ENCODE peak calls at places on chromosomes 5 and 9, in four cellular contexts. R is CD8-positive, alpha-beta T cell; J is A549; S is ovary. I is an unnamed sample.

GRCh38 chr9:136059321-136059791 is 35.7 kb downstream of the NACC2 start:
- DNase-seq in R (no peak), J (no peak), S (no peak), I (no peak)

GRCh38 chr5:60586307-60586901 is 113.6 kb downstream of the DEPDC1B start:
- DNase-seq in R (no peak), J (no peak), S (no peak), I (peak; percentile 66)

GRCh38 chr9:20640331-20641187 is 18.3 kb upstream of the MLLT3 start:
- DNase-seq in R (peak; percentile 87), J (no peak), S (peak; percentile 25), I (peak; percentile 39)

GRCh38 chr5:133786432-133786831 is 174.1 kb upstream of the FSTL4 start:
- DNase-seq in R (no peak), J (no peak), S (no peak), I (no peak)

GRCh38 chr9:131395027-131395744 is 1.3 kb downstream of the PRRC2B start:
- DNase-seq in R (peak; percentile 80), J (no peak), S (no peak), I (no peak)

GRCh38 chr5:157651623-157652376 is 438 bp downstream of the SOX30 start:
- DNase-seq in R (peak; percentile 75), J (no peak), S (peak; percentile 16), I (peak; percentile 83)

GRCh38 chr5:79886940-79887339 is 104.1 kb downstream of the MTX3 start:
- DNase-seq in R (no peak), J (no peak), S (no peak), I (no peak)

GRCh38 chr9:21060919-21061561 is 16.7 kb downstream of the IFNB1 start:
- DNase-seq in R (no peak), J (no peak), S (no peak), I (peak; percentile 12)

GRCh38 chr5:128252794-128253193 is 169.2 kb downstream of the SLC12A2 start:
- DNase-seq in R (no peak), J (no peak), S (no peak), I (no peak)

GRCh38 chr5:131406997-131407638 is 143.3 kb downstream of the CDC42SE2 start:
- DNase-seq in R (no peak), J (no peak), S (no peak), I (no peak)

GRCh38 chr5:75885321-75885720 is 168.1 kb upstream of the POC5 start:
- DNase-seq in R (no peak), J (no peak), S (no peak), I (no peak)

GRCh38 chr5:171946382-171946781 is 60.1 kb downstream of the FBXW11 start:
- DNase-seq in R (no peak), J (no peak), S (no peak), I (no peak)

GRCh38 chr9:35749515-35750255 is 598 bp downstream of the RGP1 start:
- DNase-seq in R (peak; percentile 38), J (no peak), S (peak; percentile 45), I (peak; percentile 45)

GRCh38 chr5:174501461-174502069 is 222.8 kb upstream of the MSX2 start:
- DNase-seq in R (no peak), J (no peak), S (no peak), I (no peak)

GRCh38 chr5:14593326-14594036 is 11.9 kb downstream of the OTULINL start:
- DNase-seq in R (peak; percentile 13), J (no peak), S (no peak), I (no peak)

GRCh38 chr5:53730938-53731337 is 170.5 kb downstream of the NDUFS4 start:
- DNase-seq in R (no peak), J (no peak), S (no peak), I (no peak)

GRCh38 chr5:96823900-96824351 is 16.2 kb upstream of the ERAP1 start:
- DNase-seq in R (no peak), J (peak; percentile 23), S (no peak), I (peak; percentile 55)

GRCh38 chr5:139740138-139740992 is 55.2 kb upstream of the PSD2 start:
- DNase-seq in R (no peak), J (no peak), S (no peak), I (no peak)

GRCh38 chr5:108259306-108259705 is 122.6 kb downstream of the FBXL17 start:
- DNase-seq in R (no peak), J (no peak), S (no peak), I (peak; percentile 38)

GRCh38 chr5:858726-859125 is 7.9 kb upstream of the ZDHHC11 start:
- DNase-seq in R (no peak), J (no peak), S (no peak), I (no peak)

GRCh38 chr9:35826071-35826701 is 2.3 kb downstream of the FAM221B start:
- DNase-seq in R (peak; percentile 31), J (peak; percentile 40), S (no peak), I (peak; percentile 52)

GRCh38 chr5:39005566-39006232 is 68.5 kb downstream of the RICTOR start:
- DNase-seq in R (peak; percentile 8), J (peak; percentile 6), S (no peak), I (no peak)

GRCh38 chr9:35489313-35490154 is at the start of gene RUSC2:
- DNase-seq in R (peak; percentile 45), J (peak; percentile 73), S (peak; percentile 86), I (peak; percentile 97)

GRCh38 chr5:150497274-150497988 is 10.5 kb upstream of the NDST1 start:
- DNase-seq in R (no peak), J (peak; percentile 99), S (peak; percentile 78), I (no peak)

GRCh38 chr5:7094626-7095025 is 301.3 kb upstream of the ADCY2 start:
- DNase-seq in R (no peak), J (no peak), S (no peak), I (peak; percentile 85)

GRCh38 chr5:52809884-52810283 is 22.2 kb downstream of the ITGA1 start:
- DNase-seq in R (no peak), J (no peak), S (no peak), I (no peak)

GRCh38 chr5:139908749-139909148 is 113.1 kb downstream of the PSD2 start:
- DNase-seq in R (no peak), J (no peak), S (peak; percentile 88), I (no peak)

GRCh38 chr5:160767062-160767461 is 84.9 kb downstream of the ATP10B start:
- DNase-seq in R (no peak), J (no peak), S (no peak), I (no peak)

GRCh38 chr9:133031496-133031911 is 707 bp downstream of the GTF3C5 start:
- DNase-seq in R (no peak), J (no peak), S (no peak), I (no peak)

GRCh38 chr9:125970340-125970739 is 223.2 kb downstream of the PBX3 start:
- DNase-seq in R (no peak), J (no peak), S (no peak), I (no peak)

GRCh38 chr5:43582082-43583005 is 20.6 kb upstream of the NNT start:
- DNase-seq in R (no peak), J (no peak), S (no peak), I (no peak)

GRCh38 chr9:6805532-6805931 is 47.8 kb downstream of the KDM4C start:
- DNase-seq in R (no peak), J (no peak), S (no peak), I (peak; percentile 55)

GRCh38 chr5:145681686-145682085 is 153.5 kb downstream of the PRELID2 start:
- DNase-seq in R (no peak), J (peak; percentile 71), S (peak; percentile 65), I (peak; percentile 74)

GRCh38 chr9:133146746-133147411 is 16.8 kb downstream of the GBGT1 start:
- DNase-seq in R (no peak), J (no peak), S (no peak), I (no peak)

GRCh38 chr5:141704782-141705297 is 22.8 kb upstream of the ARAP3 start:
- DNase-seq in R (no peak), J (no peak), S (no peak), I (no peak)

GRCh38 chr9:133759146-133759900 is 21.2 kb upstream of the SARDH start:
- DNase-seq in R (no peak), J (no peak), S (peak; percentile 51), I (no peak)

GRCh38 chr5:121218086-121218485 is 633.6 kb upstream of the FTMT start:
- DNase-seq in R (no peak), J (no peak), S (no peak), I (no peak)

DNA sequence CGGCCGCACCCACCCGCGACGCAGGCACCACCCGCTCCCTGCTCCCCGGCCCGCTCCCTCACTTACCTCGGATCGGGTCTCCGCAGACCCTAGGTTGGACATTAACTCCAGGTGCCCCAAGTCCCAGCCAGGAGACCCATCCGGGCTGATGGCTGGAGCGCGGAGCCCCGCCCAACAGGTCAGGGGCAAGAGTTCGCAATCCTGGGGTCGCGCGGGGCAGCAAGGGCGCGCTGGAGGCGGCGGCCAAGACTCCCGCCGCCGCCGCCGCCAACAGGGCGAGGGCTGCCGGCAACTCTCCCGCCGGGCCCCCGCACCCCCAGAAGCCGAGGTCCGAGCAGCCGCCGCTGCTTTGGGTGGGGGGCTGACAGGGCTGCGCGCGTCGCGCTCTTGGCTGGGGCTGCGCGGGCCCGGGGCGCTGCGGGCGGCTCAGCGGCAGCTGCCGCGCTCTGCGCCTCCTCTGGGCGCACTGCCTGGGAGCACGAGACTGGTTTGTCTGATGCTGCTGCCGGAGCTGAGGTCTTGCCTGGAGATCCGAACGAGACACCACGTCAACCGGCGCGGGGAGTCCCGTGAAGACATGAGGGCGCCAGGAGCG is 303 bp downstream of the GDNF start:
- DNase-seq in R (no peak), J (peak; percentile 57), S (peak; percentile 67), I (peak; percentile 77)
- H3K4me1 ChIP-seq in R (peaks cover 13% of the 10 kb centered on the region), J (peaks cover 18% of the 10 kb centered on the region), S (peaks cover 1% of the 10 kb centered on the region), I (peaks cover 5% of the 10 kb centered on the region)

GRCh38 chr5:179769276-179769675 is 24.5 kb upstream of the LTC4S start:
- DNase-seq in R (no peak), J (no peak), S (no peak), I (no peak)

GRCh38 chr5:179769796-179770195 is 24.0 kb upstream of the LTC4S start:
- DNase-seq in R (no peak), J (no peak), S (no peak), I (no peak)

GRCh38 chr5:179766021-179766725 is 27.6 kb upstream of the LTC4S start:
- DNase-seq in R (no peak), J (no peak), S (no peak), I (peak; percentile 40)

GRCh38 chr5:179766726-179767455 is 26.9 kb upstream of the LTC4S start:
- DNase-seq in R (no peak), J (no peak), S (no peak), I (peak; percentile 35)

GRCh38 chr5:179768326-179769085 is 25.3 kb upstream of the LTC4S start:
- DNase-seq in R (no peak), J (no peak), S (no peak), I (peak; percentile 21)
- H3K4me1 ChIP-seq in R (no peaks in the 10 kb centered on the region), J (peaks cover 25% of the 10 kb centered on the region), S (no peaks in the 10 kb centered on the region), I (peaks cover 6% of the 10 kb centered on the region)

GRCh38 chr9:115211413-115212204 is 93.7 kb upstream of the TNC start:
- DNase-seq in R (no peak), J (no peak), S (no peak), I (peak; percentile 29)
- H3K4me1 ChIP-seq in R (no peaks in the 10 kb centered on the region), J (peaks cover 19% of the 10 kb centered on the region), S (no peaks in the 10 kb centered on the region), I (peaks cover 8% of the 10 kb centered on the region)

DNA sequence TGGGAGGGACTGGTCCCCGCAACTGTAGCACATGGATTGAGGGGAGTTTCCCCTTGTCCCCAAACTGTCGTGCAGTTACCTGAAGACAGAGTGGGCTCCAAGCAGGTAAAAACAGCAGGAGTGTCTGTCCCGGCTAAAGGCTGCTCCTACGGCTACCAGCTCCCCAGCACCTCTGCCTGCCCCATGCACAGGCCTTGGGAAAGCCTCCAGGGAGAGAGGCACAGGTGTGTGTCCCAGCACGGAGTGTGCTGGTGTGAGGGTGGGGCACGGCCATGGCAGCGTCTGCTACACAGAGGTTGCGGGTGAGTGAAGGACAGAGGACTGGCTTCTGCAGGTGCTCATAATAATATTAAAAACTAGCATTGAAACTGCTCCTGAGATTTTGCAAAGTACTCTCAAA is 30.4 kb downstream of the STC2 start:
- DNase-seq in R (no peak), J (no peak), S (no peak), I (no peak)
- H3K4me1 ChIP-seq in R (peaks cover 12% of the 10 kb centered on the region), J (peaks cover 15% of the 10 kb centered on the region), S (peaks cover 2% of the 10 kb centered on the region), I (peaks cover 21% of the 10 kb centered on the region)